ENCODE peak calls at places on chromosomes 5 and 9, in six cellular contexts. V is small intestine, S is thyroid gland, B is uterus, T is adipocyte, D is astrocyte. O is an unnamed sample.

GRCh38 chr5:170571331-170571731 is 67.5 kb downstream of the KCNIP1 start:
- DNase-seq in B (no peak), T (peak; percentile 11), D (peak; percentile 86), V (no peak), S (no peak), O (no peak)

GRCh38 chr9:97747201-97747965 is 50.2 kb upstream of the XPA start:
- DNase-seq in S (peak; percentile 22), V (peak; percentile 54), D (no peak), T (peak; percentile 61), B (no peak), O (no peak)

GRCh38 chr9:129442791-129443511 is 177.9 kb downstream of the C9orf50 start:
- DNase-seq in T (no peak), D (no peak), S (peak; percentile 71), V (peak; percentile 91), B (no peak), O (no peak)

GRCh38 chr5:140296289-140296688 is 6.6 kb downstream of the PFDN1 start:
- DNase-seq in D (no peak), T (no peak), B (no peak), V (no peak), S (no peak), O (no peak)

GRCh38 chr5:136249678-136250266 is 56.8 kb upstream of the SMIM32 start:
- DNase-seq in D (peak; percentile 56), B (peak; percentile 20), S (peak; percentile 79), V (peak; percentile 50), T (peak; percentile 82), O (no peak)

GRCh38 chr5:122162100-122162499 is 32.8 kb downstream of the ZNF474 start:
- DNase-seq in D (no peak), B (no peak), S (no peak), T (peak; percentile 64), V (no peak), O (no peak)

GRCh38 chr5:138024117-138024516 is 8.8 kb downstream of the FAM13B start:
- DNase-seq in V (no peak), D (no peak), B (no peak), S (no peak), T (no peak), O (no peak)

GRCh38 chr5:135976216-135976615 is 21.4 kb upstream of the LECT2 start:
- DNase-seq in V (no peak), S (no peak), B (no peak), D (no peak), T (no peak), O (no peak)

GRCh38 chr9:34124103-34124502 is 2.4 kb downstream of the DCAF12 start:
- DNase-seq in B (no peak), S (no peak), T (no peak), D (no peak), V (no peak), O (no peak)

GRCh38 chr5:100787648-100788047 is 115.4 kb downstream of the ST8SIA4 start:
- DNase-seq in B (no peak), D (no peak), V (no peak), S (no peak), T (no peak), O (no peak)

GRCh38 chr5:68332546-68332945 is 117.0 kb downstream of the PIK3R1 start:
- DNase-seq in T (no peak), V (no peak), B (no peak), S (no peak), D (no peak), O (no peak)

GRCh38 chr9:128416014-128416413 is 4.6 kb upstream of the CERCAM start:
- DNase-seq in D (no peak), B (no peak), V (no peak), S (peak; percentile 75), T (no peak), O (no peak)

GRCh38 chr5:35303152-35303551 is 72.9 kb upstream of the PRLR start:
- DNase-seq in D (no peak), B (no peak), S (no peak), V (no peak), T (no peak), O (no peak)

GRCh38 chr5:132883261-132883834 is 9.9 kb downstream of the LEAP2 start:
- DNase-seq in T (peak; percentile 84), S (peak; percentile 50), B (no peak), D (peak; percentile 45), V (peak; percentile 79), O (peak; percentile 46)

GRCh38 chr5:24389968-24390367 is 254.8 kb downstream of the CDH10 start:
- DNase-seq in V (no peak), T (no peak), S (no peak), D (no peak), B (no peak), O (no peak)

GRCh38 chr9:78565481-78565880 is 268.6 kb downstream of the PSAT1 start:
- DNase-seq in V (no peak), T (peak; percentile 35), B (no peak), D (no peak), S (no peak), O (no peak)

GRCh38 chr9:72977670-72978069 is 24.8 kb upstream of the ALDH1A1 start:
- DNase-seq in B (no peak), T (peak; percentile 29), V (no peak), S (peak; percentile 51), D (no peak), O (no peak)

GRCh38 chr9:72602629-72603028 is 81.2 kb downstream of the TMC1 start:
- DNase-seq in V (no peak), S (no peak), B (no peak), T (peak; percentile 69), D (peak; percentile 42), O (peak; percentile 68)

GRCh38 chr9:112447283-112447761 is 39.3 kb upstream of the KIAA1958 start:
- DNase-seq in B (peak; percentile 21), D (peak; percentile 26), V (no peak), S (no peak), T (peak; percentile 79), O (no peak)

GRCh38 chr5:89359046-89359445 is 476.1 kb upstream of the MEF2C start:
- DNase-seq in B (no peak), T (no peak), V (no peak), S (no peak), D (no peak), O (no peak)

DNA sequence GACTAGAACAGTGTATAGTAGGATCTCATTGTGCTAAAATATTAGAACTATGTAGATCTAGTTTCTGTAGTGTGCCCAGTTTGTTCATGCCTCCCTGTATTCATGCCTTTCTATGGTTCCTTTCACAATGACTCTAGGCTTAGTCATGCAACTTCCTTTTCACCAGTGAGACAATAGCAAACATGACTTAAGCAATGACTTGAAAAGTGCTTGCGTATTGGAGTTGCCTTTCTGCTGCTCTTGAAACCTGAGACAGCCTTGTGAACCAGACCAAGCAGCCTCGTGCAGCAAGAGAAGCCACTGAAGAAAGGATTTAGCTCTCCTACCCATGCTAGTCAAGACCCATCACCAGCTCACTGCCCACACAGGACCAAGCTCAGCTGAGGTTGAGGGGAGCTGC is 294.5 kb upstream of the TAS2R1 start:
- DNase-seq in T (peak; percentile 93), D (peak; percentile 98), B (no peak), V (no peak), S (no peak), O (no peak)
- H3K9me3 ChIP-seq in T (peaks cover 5% of the 10 kb centered on the region), D (peaks cover 3% of the 10 kb centered on the region), B (no peaks in the 10 kb centered on the region), V (no peaks in the 10 kb centered on the region), S (no peaks in the 10 kb centered on the region), O (no peaks in the 10 kb centered on the region)

GRCh38 chr5:50963647-50964584 is 297.5 kb downstream of the PARP8 start:
- DNase-seq in V (no peak), D (no peak), T (peak; percentile 3), S (peak; percentile 27), B (no peak), O (no peak)

GRCh38 chr5:50962934-50963646 is 296.7 kb downstream of the PARP8 start:
- DNase-seq in S (peak; percentile 77), D (no peak), V (peak; percentile 68), T (peak; percentile 67), B (peak; percentile 38), O (peak; percentile 60)

GRCh38 chr5:50967388-50968039 is 301.1 kb downstream of the PARP8 start:
- DNase-seq in V (peak; percentile 68), S (no peak), D (no peak), B (no peak), T (peak; percentile 7), O (no peak)

GRCh38 chr5:50966986-50967385 is 300.5 kb downstream of the PARP8 start:
- DNase-seq in D (no peak), B (no peak), T (no peak), S (no peak), V (peak; percentile 42), O (no peak)

DNA sequence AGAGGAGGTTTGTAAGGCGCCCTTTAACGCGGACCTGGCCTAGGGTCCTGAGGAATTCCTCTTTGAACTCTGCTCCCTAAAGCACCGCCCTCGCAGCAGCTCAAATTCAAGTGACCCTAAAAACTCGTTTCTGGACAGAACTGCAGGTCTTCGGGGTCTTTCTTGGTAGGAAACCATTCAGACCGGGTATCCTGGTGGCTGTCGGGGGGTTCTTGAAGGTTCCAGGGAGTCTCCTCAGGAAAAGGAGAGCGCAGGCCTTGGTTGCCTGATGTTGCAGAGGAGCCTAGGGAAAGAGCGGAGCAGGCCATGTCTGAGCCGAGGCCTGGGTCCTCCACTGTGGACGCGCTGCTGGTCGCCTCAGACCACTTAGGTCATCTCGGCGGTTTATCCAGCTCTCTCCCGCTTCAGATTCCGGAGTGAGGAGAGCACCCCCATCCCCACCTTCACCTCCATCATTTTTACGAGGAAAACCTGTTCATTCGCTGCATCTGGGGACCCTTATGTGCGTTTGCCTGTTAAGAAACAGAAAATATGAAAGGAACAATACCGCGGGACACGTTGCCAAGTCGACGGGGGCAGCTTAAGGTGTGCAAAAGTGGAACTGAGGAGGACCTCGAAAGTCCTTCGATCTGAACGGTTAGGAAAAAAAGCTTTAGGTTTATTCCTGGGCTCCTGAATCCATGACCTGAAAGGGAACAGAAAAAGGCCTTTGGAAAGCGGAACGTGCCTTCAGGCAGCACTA is 299.4 kb downstream of the PARP8 start:
- DNase-seq in V (no peak), D (no peak), T (no peak), B (no peak), S (no peak), O (no peak)
- H3K4me3 ChIP-seq in V (no peak overlapping the region), D (no peak overlapping the region), T (no peak overlapping the region), B (no peak overlapping the region), S (no peak overlapping the region), O (no peak overlapping the region)

DNA sequence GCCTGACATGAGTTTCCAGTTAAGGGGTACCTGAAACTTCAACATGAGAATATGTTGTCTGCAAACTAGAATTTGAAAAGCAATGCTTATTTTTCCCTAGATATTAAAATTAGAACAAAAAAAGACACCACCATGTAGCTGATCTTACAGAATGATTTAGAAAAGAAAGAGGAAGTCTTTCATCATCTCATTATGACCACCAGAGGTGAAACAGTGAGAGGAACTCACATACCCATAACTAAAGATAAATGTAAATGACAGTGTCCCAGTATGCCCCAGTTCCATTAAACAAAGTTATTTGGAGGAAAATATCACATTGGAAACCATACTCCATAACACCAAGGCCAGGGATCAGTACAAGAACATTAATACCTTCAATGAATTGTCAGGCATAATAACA is 6.9 kb downstream of the TAF7 start:
- DNase-seq in D (no peak), T (no peak), S (no peak), B (no peak), V (no peak), O (no peak)
- H3K9me3 ChIP-seq in D (peaks cover 23% of the 10 kb centered on the region), T (peaks cover 77% of the 10 kb centered on the region), S (peaks cover 1% of the 10 kb centered on the region), B (peaks cover 10% of the 10 kb centered on the region), V (peaks cover 5% of the 10 kb centered on the region), O (peaks cover 73% of the 10 kb centered on the region)

DNA sequence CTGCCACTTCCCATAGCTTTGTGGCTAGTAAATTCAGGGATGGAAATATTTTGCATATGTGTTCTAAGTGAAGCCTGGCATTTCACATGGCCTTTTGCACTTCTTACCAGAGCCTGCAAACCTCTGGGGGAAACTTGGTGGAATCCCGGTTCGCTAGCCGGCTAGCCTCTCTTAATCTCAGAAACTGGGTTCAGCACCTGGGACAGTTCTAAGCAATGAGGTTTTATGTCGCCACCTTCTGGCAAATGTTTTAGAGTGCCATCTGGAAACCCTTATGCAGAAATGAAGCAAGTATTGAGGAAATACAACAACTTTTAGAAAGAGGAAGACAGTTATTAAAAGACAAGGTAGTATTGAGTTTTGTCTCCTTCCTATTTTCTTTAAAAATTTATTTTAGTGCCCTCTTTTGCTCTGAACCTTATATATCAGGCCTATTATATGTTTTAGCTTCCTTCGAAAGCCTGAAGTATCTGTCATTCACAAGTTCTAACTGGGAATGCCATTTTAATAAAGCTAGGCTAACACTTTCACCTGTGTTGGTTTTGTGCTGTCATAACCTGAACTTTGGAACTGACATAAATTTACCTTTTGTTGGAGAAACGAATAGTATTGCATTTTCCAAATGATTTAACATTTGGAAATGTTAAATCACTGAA is 963 bp upstream of the HTR1A start:
- DNase-seq in D (peak; percentile 39), V (peak; percentile 40), B (no peak), T (peak; percentile 77), S (peak; percentile 20), O (no peak)
- H3K4me3 ChIP-seq in D (no peak overlapping the region), V (no peak overlapping the region), B (no peak overlapping the region), T (no peak overlapping the region), S (no peak overlapping the region), O (no peak overlapping the region)